ENCODE peak calls at places on chromosome 3, in seven cellular contexts. R, O, P, G, T, Z and J are unnamed samples. For H3K27me3, the result is how much of the 10 kb centered on the place peaks cover.

GRCh38 chr3:17553080-17553479 is 189.4 kb downstream of the TBC1D5 start:
- DNase-seq in P (no peak), R (no peak), O (no peak), T (peak), Z (no peak), G (no peak), J (no peak)

GRCh38 chr3:15768421-15769255 is 29.1 kb downstream of the ANKRD28 start:
- DNase-seq in G (peak), T (peak), O (no peak), R (no peak), P (no peak), Z (no peak), J (peak)

GRCh38 chr3:18429021-18429745 is 4.0 kb upstream of the SATB1 start:
- DNase-seq in T (no peak), O (no peak), G (no peak), R (no peak), Z (no peak), P (no peak), J (no peak)

GRCh38 chr3:51591231-51591630 is 52.7 kb downstream of the RAD54L2 start:
- DNase-seq in P (no peak), G (no peak), T (no peak), Z (no peak), R (no peak), O (no peak), J (no peak)

GRCh38 chr3:64225695-64226499 is 631 bp upstream of the PRICKLE2 start:
- DNase-seq in O (no peak), R (no peak), G (no peak), P (no peak), T (no peak), Z (no peak), J (peak)

GRCh38 chr3:186732169-186732766 is 15.1 kb downstream of the KNG1 start:
- DNase-seq in R (no peak), Z (no peak), G (no peak), T (no peak), P (no peak), O (no peak), J (no peak)

GRCh38 chr3:184011230-184011876 is 6.3 kb downstream of the ABCC5 start:
- DNase-seq in Z (no peak), R (no peak), O (no peak), G (no peak), P (no peak), T (no peak), J (no peak)

GRCh38 chr3:126885425-126885824 is 97.5 kb upstream of the PLXNA1 start:
- DNase-seq in T (no peak), R (no peak), O (no peak), Z (no peak), P (no peak), G (no peak), J (no peak)

GRCh38 chr3:94069242-94069813 is 6.5 kb downstream of the NSUN3 start:
- DNase-seq in R (peak), P (no peak), T (peak), O (no peak), Z (no peak), G (no peak), J (no peak)

GRCh38 chr3:180142472-180142871 is 105.7 kb upstream of the PEX5L start:
- DNase-seq in G (no peak), O (no peak), P (no peak), R (no peak), Z (no peak), T (no peak), J (no peak)

GRCh38 chr3:33211444-33211843 is 7.2 kb downstream of the SUSD5 start:
- DNase-seq in T (peak), O (no peak), P (no peak), R (no peak), G (no peak), Z (no peak), J (peak)

GRCh38 chr3:73136941-73137340 is 75.5 kb downstream of the EBLN2 start:
- DNase-seq in R (no peak), T (no peak), P (no peak), G (no peak), Z (no peak), O (no peak), J (no peak)

GRCh38 chr3:32544894-32545293 is 25.8 kb downstream of the DYNC1LI1 start:
- DNase-seq in O (no peak), Z (no peak), P (no peak), R (no peak), G (no peak), T (peak), J (no peak)

GRCh38 chr3:124829175-124829818 is 57.9 kb downstream of the ITGB5 start:
- DNase-seq in G (no peak), R (no peak), P (no peak), Z (no peak), T (no peak), O (no peak), J (no peak)

DNA sequence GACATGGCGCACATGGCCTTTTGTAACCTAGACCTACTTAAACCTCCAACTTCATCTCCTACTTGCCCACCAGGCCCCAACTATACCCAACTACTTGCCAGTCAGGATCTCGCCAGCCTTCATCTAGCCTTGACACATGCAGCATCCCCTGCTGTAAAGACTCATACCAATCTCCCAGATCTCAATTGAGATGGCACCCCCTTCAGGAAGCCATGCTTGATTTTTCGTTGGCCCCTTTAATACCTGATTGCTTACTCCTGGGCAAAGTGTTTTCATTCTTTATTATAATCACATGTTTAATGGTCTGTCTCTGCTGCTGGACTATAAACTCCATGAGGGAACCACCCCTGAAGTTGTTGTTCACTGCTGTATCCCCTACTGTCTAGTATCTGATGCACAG is 150.8 kb downstream of the SOX2 start:
- DNase-seq in Z (no peak), R (no peak), G (no peak), O (no peak), T (no peak), P (no peak), J (no peak)
- H3K27me3 ChIP-seq in Z (under half), R (under half), G (under half), O (under half), T (under half), P (under half), J (under half)

GRCh38 chr3:172135766-172136729 is 96.7 kb downstream of the FNDC3B start:
- DNase-seq in P (no peak), G (no peak), O (no peak), T (peak), R (no peak), Z (no peak), J (peak)

GRCh38 chr3:172139528-172140276 is 100.3 kb downstream of the FNDC3B start:
- DNase-seq in Z (no peak), R (no peak), T (no peak), O (no peak), P (no peak), G (no peak), J (no peak)

GRCh38 chr3:172137287-172138030 is 98.1 kb downstream of the FNDC3B start:
- DNase-seq in P (no peak), G (no peak), O (no peak), Z (no peak), R (no peak), T (peak), J (no peak)

GRCh38 chr3:172138792-172139507 is 99.6 kb downstream of the FNDC3B start:
- DNase-seq in P (peak), T (peak), Z (no peak), O (no peak), G (peak), R (no peak), J (peak)

DNA sequence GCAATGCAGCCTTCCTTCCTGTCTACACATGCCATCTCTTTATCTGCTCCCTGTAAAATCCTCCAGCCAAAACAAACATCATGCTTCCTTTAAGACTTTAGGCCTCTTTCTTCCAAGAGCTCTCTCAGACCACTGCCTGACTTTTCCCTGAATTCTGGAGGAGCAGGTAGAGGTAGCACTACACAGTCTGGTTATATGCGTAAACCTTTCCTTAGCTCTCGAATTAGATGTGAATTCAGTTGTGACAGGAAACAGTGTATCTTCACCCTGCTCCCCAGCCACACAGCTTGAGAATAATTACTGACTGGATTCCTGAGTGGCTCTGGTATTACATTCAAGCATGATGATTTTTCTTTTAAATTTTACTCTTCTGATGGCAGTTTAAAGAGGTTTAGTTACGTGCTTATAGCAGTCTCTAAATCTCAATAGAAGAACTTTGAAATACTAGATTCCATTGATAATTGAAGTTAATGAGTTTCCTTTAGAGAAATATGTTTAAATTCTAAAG is 98.7 kb downstream of the FNDC3B start:
- DNase-seq in G (no peak), Z (no peak), O (no peak), R (no peak), P (no peak), T (peak), J (peak)
- H3K27ac ChIP-seq in G (peak), Z (no peak), O (no peak), R (no peak), P (peak), T (peak), J (peak)

GRCh38 chr3:123262226-123262625 is 60.5 kb downstream of the SEC22A start:
- DNase-seq in R (no peak), G (no peak), T (no peak), O (no peak), P (no peak), Z (no peak), J (no peak)

GRCh38 chr3:123258359-123258758 is 56.6 kb downstream of the SEC22A start:
- DNase-seq in G (no peak), T (no peak), R (no peak), P (no peak), O (no peak), Z (no peak), J (no peak)

GRCh38 chr3:123258811-123259420 is 57.2 kb downstream of the SEC22A start:
- DNase-seq in P (no peak), T (peak), Z (no peak), O (no peak), R (peak), G (no peak), J (peak)

GRCh38 chr3:123261666-123262065 is 59.9 kb downstream of the SEC22A start:
- DNase-seq in O (no peak), T (no peak), G (no peak), R (no peak), P (no peak), Z (no peak), J (no peak)

DNA sequence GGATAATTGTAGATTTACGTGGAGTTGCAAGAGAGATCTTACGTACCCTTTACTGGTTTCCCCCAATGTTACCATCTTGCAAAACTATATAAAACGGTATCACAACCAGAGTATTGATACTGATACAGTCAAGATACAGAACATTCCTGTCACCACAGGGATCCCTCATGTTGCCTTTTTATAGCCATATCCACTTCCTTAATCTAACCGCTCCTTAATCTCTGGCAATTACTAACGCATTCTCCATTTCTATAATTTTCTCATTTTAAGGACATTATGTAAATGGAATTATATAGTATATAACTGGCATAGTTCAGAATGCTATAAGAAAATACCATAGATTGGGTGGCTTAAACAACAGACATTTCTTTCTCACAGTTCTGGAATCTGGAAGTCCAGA is 61.1 kb downstream of the SEC22A start:
- DNase-seq in T (no peak), O (no peak), R (no peak), P (no peak), Z (no peak), G (no peak), J (no peak)
- H3K27me3 ChIP-seq in T (under half), O (under half), R (under half), P (under half), Z (under half), G (under half), J (under half)

DNA sequence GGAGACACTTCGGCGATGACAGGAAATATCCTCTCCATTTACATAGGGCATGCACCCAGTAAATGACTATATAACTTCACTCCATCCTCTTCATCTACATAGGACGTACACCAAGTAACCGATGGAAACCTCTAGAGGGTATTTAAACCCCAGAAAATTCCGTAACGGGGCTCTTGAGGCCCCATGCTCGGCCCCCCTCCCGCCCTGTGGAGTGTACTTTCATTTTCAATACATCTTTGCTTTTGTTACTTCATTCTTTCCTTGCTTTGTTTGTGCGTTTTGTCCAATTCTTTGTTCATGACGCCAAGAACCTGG is 7.5 kb upstream of the FAM107A start:
- DNase-seq in T (peak), G (no peak), P (no peak), R (no peak), Z (no peak), O (no peak), J (no peak)
- H3K27ac ChIP-seq in T (no peak), G (peak), P (peak), R (no peak), Z (no peak), O (no peak), J (no peak)

DNA sequence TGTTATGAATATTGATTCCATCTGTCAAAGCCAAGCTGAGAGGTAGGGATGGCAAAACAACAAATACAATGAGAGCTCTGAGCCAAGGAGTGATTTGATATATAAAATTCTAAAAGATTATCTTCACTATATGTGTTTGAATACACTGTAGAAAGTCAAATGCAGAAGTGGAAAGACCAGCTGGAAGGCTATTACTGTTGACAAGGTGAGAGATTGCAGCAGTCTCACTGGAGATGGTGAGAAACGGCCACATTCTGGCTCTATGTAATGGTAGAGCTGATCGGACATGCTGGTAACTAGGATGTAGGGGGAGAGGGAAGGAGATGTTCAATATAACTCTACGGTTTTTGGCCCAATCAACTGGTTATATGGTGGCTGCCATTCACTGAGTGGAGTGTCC is 434.2 kb upstream of the SUCLG2 start:
- DNase-seq in P (no peak), R (no peak), G (no peak), T (no peak), O (no peak), Z (no peak), J (no peak)
- H3K27me3 ChIP-seq in P (under half), R (under half), G (under half), T (under half), O (under half), Z (under half), J (under half)

GRCh38 chr3:47405820-47406761 is 25.3 kb downstream of the PTPN23 start:
- DNase-seq in G (no peak), P (no peak), R (no peak), T (no peak), Z (no peak), O (no peak), J (no peak)
- H3K27ac ChIP-seq in G (peak), P (peak), R (peak), T (no peak), Z (no peak), O (no peak), J (no peak)

GRCh38 chr3:71778353-71778752 is 6.6 kb downstream of the PROK2 start:
- DNase-seq in P (no peak), T (no peak), O (no peak), Z (no peak), R (no peak), G (no peak), J (no peak)
- H3K27me3 ChIP-seq in P (under half), T (under half), O (under half), Z (under half), R (under half), G (under half), J (under half)

DNA sequence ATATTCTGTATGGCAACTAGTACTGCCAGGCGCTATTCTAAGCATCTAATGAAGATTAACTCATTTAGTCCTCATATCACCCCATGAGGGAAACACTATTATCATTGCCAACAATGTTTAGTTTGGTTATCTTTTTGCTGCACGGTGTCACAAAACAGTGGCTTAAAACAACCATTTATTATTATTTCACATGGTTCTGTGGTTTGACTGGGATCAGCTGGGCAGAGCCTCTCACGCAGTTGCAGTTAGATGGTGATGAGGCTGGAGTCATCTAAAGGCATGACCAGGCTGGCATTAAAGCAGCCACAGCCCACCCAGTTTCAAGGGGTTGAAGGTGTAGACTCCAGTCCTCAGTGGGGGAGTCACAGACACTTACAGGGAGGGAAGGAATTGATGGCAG is 32.8 kb upstream of the RASA2 start:
- DNase-seq in O (no peak), T (no peak), Z (no peak), G (no peak), R (no peak), P (no peak), J (no peak)
- H3K27ac ChIP-seq in O (no peak), T (no peak), Z (no peak), G (no peak), R (no peak), P (no peak), J (no peak)

GRCh38 chr3:195003006-195003892 is 267.7 kb downstream of the XXYLT1 start:
- DNase-seq in P (no peak), G (peak), T (peak), O (peak), R (no peak), Z (no peak), J (no peak)
- H3K27me3 ChIP-seq in P (under half), G (under half), T (under half), O (under half), R (under half), Z (under half), J (under half)

GRCh38 chr3:69110941-69111546 is 11.4 kb downstream of the LMOD3 start:
- DNase-seq in P (no peak), T (no peak), Z (no peak), O (no peak), G (no peak), R (no peak), J (no peak)

GRCh38 chr3:69104585-69104984 is 17.8 kb downstream of the LMOD3 start:
- DNase-seq in T (no peak), R (no peak), G (no peak), P (no peak), O (no peak), Z (no peak), J (no peak)

GRCh38 chr3:69107841-69108240 is 14.6 kb downstream of the LMOD3 start:
- DNase-seq in T (no peak), P (no peak), G (no peak), R (no peak), Z (no peak), O (no peak), J (no peak)

GRCh38 chr3:69105320-69105719 is 17.1 kb downstream of the LMOD3 start:
- DNase-seq in G (no peak), T (no peak), R (no peak), P (no peak), Z (no peak), O (no peak), J (no peak)

GRCh38 chr3:69108813-69109212 is 13.6 kb downstream of the LMOD3 start:
- DNase-seq in O (no peak), Z (no peak), R (no peak), G (no peak), P (no peak), T (no peak), J (no peak)
- H3K27ac ChIP-seq in O (no peak), Z (no peak), R (no peak), G (no peak), P (no peak), T (no peak), J (no peak)